ENCODE peak calls at places on chromosomes 1 and 21, in nine cellular contexts. F is endothelial cell of umbilical vein; B is fibroblast of the aortic adventitia; K is NCI-H1694; D is pancreas; O is neural progenitor cell; E is GM18507; N is activated naive CD8-positive, alpha-beta T cell treated with anti-CD3 and anti-CD28 coated beads, Interleukin-2, amount 50 U/mL, for 16 hours; I is AG10803. Y is an unnamed sample.

GRCh38 chr1:85448358-85448757 is 16.6 kb downstream of the DDAH1 start:
- DNase-seq in F (peak; percentile 91), B (peak; percentile 73), K (no peak), D (no peak), O (no peak), E (no peak), N (no peak), I (peak; percentile 76), Y (no peak)

GRCh38 chr1:40432644-40433385 is 17.5 kb upstream of the ZFP69B start:
- DNase-seq in F (peak; percentile 3), B (peak; percentile 48), K (no peak), D (no peak), O (no peak), E (no peak), N (no peak), I (peak; percentile 60), Y (no peak)

GRCh38 chr1:239909894-239910293 is 181.8 kb upstream of the FMN2 start:
- DNase-seq in F (no peak), B (peak; percentile 46), K (no peak), D (no peak), O (peak; percentile 46), E (no peak), N (no peak), I (peak; percentile 82), Y (no peak)

GRCh38 chr1:155014709-155015508 is 12.3 kb downstream of the ZBTB7B start:
- DNase-seq in F (no peak), B (no peak), K (no peak), D (no peak), O (no peak), E (no peak), N (no peak), I (no peak), Y (no peak)

GRCh38 chr1:53121319-53122172 is 20.9 kb downstream of the SLC1A7 start:
- DNase-seq in F (no peak), B (peak; percentile 87), K (peak; percentile 87), D (no peak), O (peak; percentile 37), E (no peak), N (no peak), I (peak; percentile 70), Y (no peak)

GRCh38 chr1:226643701-226644540 is 95.2 kb downstream of the ITPKB start:
- DNase-seq in F (no peak), B (no peak), K (no peak), D (no peak), O (no peak), E (peak; percentile 44), N (no peak), I (no peak), Y (peak; percentile 54)

GRCh38 chr21:38751379-38752050 is 54.2 kb upstream of the ETS2 start:
- DNase-seq in F (peak; percentile 30), B (peak; percentile 95), K (no peak), D (no peak), O (no peak), E (no peak), N (no peak), I (no peak), Y (no peak)

GRCh38 chr21:43938751-43939442 is 73.2 kb upstream of the TRAPPC10 start:
- DNase-seq in F (peak; percentile 68), B (peak; percentile 60), K (peak; percentile 69), D (peak; percentile 68), O (peak; percentile 93), E (peak; percentile 85), N (peak; percentile 81), I (peak; percentile 64), Y (peak; percentile 97)

GRCh38 chr1:119291611-119292206 is 76.9 kb upstream of the HAO2 start:
- DNase-seq in F (no peak), B (no peak), K (no peak), D (no peak), O (no peak), E (no peak), N (no peak), I (peak; percentile 65), Y (no peak)

GRCh38 chr1:232510367-232511110 is 119.4 kb downstream of the SIPA1L2 start:
- DNase-seq in F (no peak), B (no peak), K (no peak), D (no peak), O (no peak), E (no peak), N (no peak), I (no peak), Y (no peak)

GRCh38 chr1:162376754-162377153 is at the start of gene SPATA46:
- DNase-seq in F (no peak), B (no peak), K (no peak), D (no peak), O (no peak), E (no peak), N (no peak), I (no peak), Y (no peak)

GRCh38 chr1:213987422-213987875 is 324 bp upstream of the PROX1 start:
- DNase-seq in F (no peak), B (no peak), K (no peak), D (no peak), O (peak; percentile 88), E (no peak), N (no peak), I (peak; percentile 17), Y (no peak)

GRCh38 chr1:7705048-7705907 is 65.8 kb upstream of the VAMP3 start:
- DNase-seq in F (no peak), B (no peak), K (no peak), D (peak; percentile 14), O (peak; percentile 55), E (no peak), N (no peak), I (no peak), Y (no peak)

GRCh38 chr1:185157599-185158469 is 867 bp downstream of the SWT1 start:
- DNase-seq in F (peak; percentile 49), B (peak; percentile 17), K (no peak), D (no peak), O (peak; percentile 26), E (no peak), N (no peak), I (no peak), Y (no peak)

GRCh38 chr1:209569445-209570207 is 13.9 kb upstream of the CAMK1G start:
- DNase-seq in F (peak; percentile 74), B (peak; percentile 86), K (peak; percentile 86), D (peak; percentile 59), O (peak; percentile 93), E (peak; percentile 33), N (peak; percentile 40), I (peak; percentile 67), Y (peak; percentile 44)

GRCh38 chr1:153395136-153395685 is 4.3 kb upstream of the S100A8 start:
- DNase-seq in F (no peak), B (peak; percentile 2), K (peak; percentile 37), D (no peak), O (no peak), E (no peak), N (no peak), I (peak; percentile 5), Y (no peak)

GRCh38 chr1:84930831-84931230 is 37.8 kb upstream of the LPAR3 start:
- DNase-seq in F (no peak), B (no peak), K (no peak), D (no peak), O (no peak), E (no peak), N (no peak), I (no peak), Y (no peak)

GRCh38 chr1:244205171-244205570 is 154.1 kb downstream of the ZBTB18 start:
- DNase-seq in F (no peak), B (no peak), K (no peak), D (no peak), O (no peak), E (no peak), N (no peak), I (peak; percentile 50), Y (no peak)

GRCh38 chr1:100122177-100122576 is 10.6 kb downstream of the SASS6 start:
- DNase-seq in F (no peak), B (no peak), K (no peak), D (no peak), O (no peak), E (no peak), N (no peak), I (peak; percentile 89), Y (no peak)

GRCh38 chr1:198496216-198497143 is 44.0 kb downstream of the ATP6V1G3 start:
- DNase-seq in F (peak; percentile 2), B (peak; percentile 74), K (no peak), D (no peak), O (no peak), E (no peak), N (no peak), I (peak; percentile 80), Y (no peak)

GRCh38 chr21:39484711-39485264 is 33.0 kb downstream of the SH3BGR start:
- DNase-seq in F (no peak), B (peak; percentile 79), K (no peak), D (no peak), O (peak; percentile 39), E (no peak), N (no peak), I (peak; percentile 13), Y (no peak)

GRCh38 chr21:16768096-16768495 is 744.7 kb upstream of the CXADR start:
- DNase-seq in F (no peak), B (no peak), K (no peak), D (no peak), O (no peak), E (no peak), N (no peak), I (peak; percentile 15), Y (no peak)

GRCh38 chr1:221708987-221709386 is 32.9 kb downstream of the DUSP10 start:
- DNase-seq in F (peak; percentile 13), B (peak; percentile 52), K (peak; percentile 7), D (peak; percentile 86), O (peak; percentile 68), E (no peak), N (no peak), I (peak; percentile 67), Y (no peak)

GRCh38 chr1:208270679-208271111 is 26.5 kb upstream of the PLXNA2 start:
- DNase-seq in F (no peak), B (no peak), K (peak; percentile 79), D (no peak), O (peak; percentile 60), E (no peak), N (no peak), I (no peak), Y (no peak)

GRCh38 chr1:40309374-40310128 is 7.5 kb downstream of the COL9A2 start:
- DNase-seq in F (no peak), B (peak; percentile 18), K (no peak), D (no peak), O (peak; percentile 94), E (no peak), N (no peak), I (no peak), Y (no peak)

GRCh38 chr1:59561782-59562181 is 253.0 kb upstream of the HOOK1 start:
- DNase-seq in F (no peak), B (no peak), K (no peak), D (no peak), O (no peak), E (no peak), N (no peak), I (no peak), Y (no peak)

GRCh38 chr1:188350104-188350503 is 1521.4 kb downstream of the PLA2G4A start:
- DNase-seq in F (no peak), B (no peak), K (no peak), D (no peak), O (no peak), E (no peak), N (no peak), I (no peak), Y (no peak)

GRCh38 chr1:182141040-182141439 is 79.5 kb upstream of the ZNF648 start:
- DNase-seq in F (no peak), B (no peak), K (no peak), D (no peak), O (no peak), E (no peak), N (no peak), I (no peak), Y (no peak)

GRCh38 chr1:155093938-155094621 is 15.4 kb downstream of the EFNA3 start:
- DNase-seq in F (peak; percentile 74), B (peak; percentile 69), K (peak; percentile 60), D (no peak), O (peak; percentile 69), E (no peak), N (no peak), I (peak; percentile 41), Y (no peak)

GRCh38 chr1:182113879-182114626 is 52.5 kb upstream of the ZNF648 start:
- DNase-seq in F (no peak), B (no peak), K (no peak), D (no peak), O (peak; percentile 49), E (no peak), N (no peak), I (no peak), Y (no peak)

GRCh38 chr1:116738673-116739370 is 15.4 kb upstream of the CD2 start:
- DNase-seq in F (no peak), B (no peak), K (no peak), D (no peak), O (no peak), E (peak; percentile 51), N (peak; percentile 49), I (no peak), Y (peak; percentile 50)

Y was measured in GM19239.